ENCODE peak calls at places on chromosomes 13 and 19, in eight cellular contexts. J, C, W, H, X, E, S and U are unnamed samples.

GRCh38 chr13:37026778-37027177 is 26.2 kb downstream of the EXOSC8 start:
- DNase-seq in S (no peak), W (no peak), J (no peak), C (no peak), X (no peak), H (no peak), E (no peak), U (no peak)

GRCh38 chr13:27643334-27644158 is 21.9 kb downstream of the POLR1D start:
- DNase-seq in C (no peak), J (no peak), S (no peak), W (no peak), H (no peak), X (no peak), E (no peak), U (no peak)

GRCh38 chr19:54388001-54388802 is 23.5 kb upstream of the LAIR1 start:
- DNase-seq in X (no peak), S (no peak), E (peak), W (peak), C (no peak), J (no peak), H (no peak), U (peak)

GRCh38 chr19:1361601-1362384 is 21.9 kb upstream of the NDUFS7 start:
- DNase-seq in X (no peak), E (no peak), S (no peak), H (no peak), W (no peak), J (no peak), C (no peak), U (no peak)

GRCh38 chr13:105127732-105128131 is 1407.7 kb downstream of the EFNB2 start:
- DNase-seq in E (no peak), W (no peak), S (no peak), X (no peak), J (no peak), H (no peak), C (no peak), U (no peak)

GRCh38 chr19:28940751-28941500 is 272.0 kb downstream of the UQCRFS1 start:
- DNase-seq in S (no peak), J (no peak), H (no peak), W (no peak), C (no peak), X (no peak), E (no peak), U (no peak)

GRCh38 chr13:40181203-40181845 is 485.1 kb downstream of the FOXO1 start:
- DNase-seq in C (no peak), W (no peak), H (no peak), X (peak), E (no peak), J (no peak), S (no peak), U (peak)

GRCh38 chr19:1608414-1609391 is 3.4 kb upstream of the UQCR11 start:
- DNase-seq in H (no peak), J (no peak), S (no peak), X (no peak), E (no peak), C (no peak), W (no peak), U (no peak)

DNA sequence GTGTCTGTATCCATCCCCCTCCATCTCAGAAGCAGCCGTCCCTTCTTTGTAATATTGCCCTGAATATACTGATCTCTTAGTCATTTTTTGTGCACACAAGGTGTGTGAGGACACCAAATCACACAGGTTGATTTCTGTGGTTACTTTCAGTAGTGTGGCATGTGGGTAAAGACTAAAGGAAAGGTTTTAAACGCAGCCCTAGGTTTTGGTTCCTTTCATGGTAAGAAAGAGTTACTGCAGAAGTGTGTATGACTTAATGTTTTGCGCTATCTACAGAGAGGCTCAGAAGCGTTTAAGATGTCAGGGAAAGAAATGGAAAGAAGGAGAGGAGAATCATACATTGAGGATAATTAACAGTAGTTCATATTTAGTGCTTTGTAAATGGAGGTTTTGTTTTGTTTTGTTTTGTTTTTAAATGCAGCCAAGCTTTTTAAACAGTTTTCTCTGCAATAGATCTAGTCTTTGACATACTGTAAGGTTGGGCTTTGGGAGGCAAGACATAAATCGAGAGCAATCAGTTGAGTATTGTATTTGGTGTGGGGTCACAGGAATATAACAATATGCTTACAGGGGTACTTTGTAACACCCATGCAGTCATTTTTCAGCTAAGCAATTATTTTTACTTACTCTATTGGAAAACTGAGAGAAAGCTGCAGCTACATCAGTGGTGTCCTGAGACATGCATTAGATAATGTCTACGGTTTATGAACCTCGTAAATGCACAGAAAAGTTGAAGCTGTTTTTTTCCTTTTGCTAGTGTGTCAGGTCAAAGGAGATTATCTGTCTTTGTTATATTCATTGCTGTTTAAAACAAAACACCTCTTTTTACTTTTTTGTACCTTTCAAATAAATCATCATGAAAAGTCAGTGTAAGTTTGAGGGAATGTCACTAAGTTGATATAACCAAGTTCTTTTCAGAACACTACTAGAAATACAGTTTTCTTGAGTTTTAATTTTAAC is 1.9 kb downstream of the NBEA start:
- DNase-seq in E (no peak), C (no peak), W (no peak), X (no peak), J (no peak), H (no peak), S (no peak), U (no peak)
- H3K4me3 ChIP-seq in E (peak), C (no peak), W (peak), X (peak), J (peak), H (peak), S (peak), U (no peak)

GRCh38 chr13:50124536-50125305 is 109.5 kb downstream of the KCNRG start:
- DNase-seq in C (peak), E (peak), X (peak), W (peak), H (peak), S (peak), J (peak), U (peak)

GRCh38 chr13:50125306-50125555 is 110.0 kb downstream of the KCNRG start:
- DNase-seq in H (no peak), S (no peak), C (no peak), J (no peak), E (no peak), W (no peak), X (no peak), U (no peak)

GRCh38 chr13:50123002-50123401 is 107.8 kb downstream of the KCNRG start:
- DNase-seq in W (no peak), E (no peak), C (no peak), H (no peak), X (no peak), J (no peak), S (no peak), U (no peak)

GRCh38 chr13:50123515-50123861 is 108.2 kb downstream of the KCNRG start:
- DNase-seq in J (no peak), S (no peak), E (no peak), C (no peak), X (no peak), H (no peak), W (no peak), U (no peak)

DNA sequence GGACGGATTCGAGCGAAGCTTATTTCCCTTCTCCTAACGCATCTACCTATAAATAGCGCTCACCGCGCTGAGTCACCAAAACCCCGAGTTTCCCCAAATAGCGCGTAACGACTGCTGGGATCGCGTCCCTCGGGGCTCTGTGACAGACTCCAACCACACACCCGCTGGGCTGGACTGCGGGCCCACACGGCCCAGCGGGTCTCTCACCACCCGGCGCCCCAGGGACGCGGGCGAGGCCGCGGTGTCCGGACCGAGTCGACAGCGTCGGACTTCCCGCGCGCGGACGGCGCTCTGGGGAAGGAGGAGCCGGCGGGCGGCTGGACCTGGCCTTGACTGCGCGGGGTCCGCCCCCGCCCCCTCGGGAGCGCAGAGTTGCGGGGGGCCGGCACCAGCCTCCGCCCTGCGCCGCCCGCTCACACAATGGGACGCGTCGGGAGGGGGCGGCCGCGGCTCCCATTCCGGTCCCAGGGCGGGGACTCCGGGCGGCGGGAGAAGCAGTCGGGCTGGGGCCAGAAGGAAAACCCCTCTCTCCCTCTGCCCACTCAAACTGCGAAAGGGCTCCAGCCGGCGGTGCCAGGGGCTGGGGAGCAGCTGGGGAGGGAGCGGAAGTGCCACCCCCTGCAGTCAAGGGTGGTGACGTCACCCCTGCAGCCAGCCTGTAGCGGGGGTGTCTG is 108.8 kb downstream of the KCNRG start:
- DNase-seq in H (peak), S (peak), W (peak), X (peak), C (peak), E (peak), J (peak), U (peak)
- TF ChIP-seq POLR2A in H (peak), S (peak), W (peak), X (peak), C (peak), E (no peak), J (peak), U (peak)

GRCh38 chr19:14516048-14516534 is 2.1 kb downstream of the DNAJB1 start:
- DNase-seq in W (peak), C (no peak), X (no peak), J (peak), H (no peak), E (no peak), S (no peak), U (no peak)
- H3K4me3 ChIP-seq in W (peak), C (no peak), X (peak), J (peak), H (peak), E (peak), S (peak), U (peak)

GRCh38 chr19:50419580-50420035 is 870 bp downstream of the SPIB start:
- DNase-seq in E (no peak), H (no peak), X (no peak), W (no peak), J (no peak), C (no peak), S (no peak), U (peak)
- TF ChIP-seq POLR2A in E (no peak), H (no peak), X (no peak), W (no peak), J (no peak), C (no peak), S (no peak), U (no peak)

GRCh38 chr19:34366670-34367423 is 1.9 kb downstream of the GPI start:
- DNase-seq in J (no peak), X (no peak), E (peak), S (no peak), W (no peak), H (no peak), C (no peak), U (peak)
- H3K4me3 ChIP-seq in J (no peak), X (peak), E (peak), S (peak), W (peak), H (peak), C (no peak), U (peak)

DNA sequence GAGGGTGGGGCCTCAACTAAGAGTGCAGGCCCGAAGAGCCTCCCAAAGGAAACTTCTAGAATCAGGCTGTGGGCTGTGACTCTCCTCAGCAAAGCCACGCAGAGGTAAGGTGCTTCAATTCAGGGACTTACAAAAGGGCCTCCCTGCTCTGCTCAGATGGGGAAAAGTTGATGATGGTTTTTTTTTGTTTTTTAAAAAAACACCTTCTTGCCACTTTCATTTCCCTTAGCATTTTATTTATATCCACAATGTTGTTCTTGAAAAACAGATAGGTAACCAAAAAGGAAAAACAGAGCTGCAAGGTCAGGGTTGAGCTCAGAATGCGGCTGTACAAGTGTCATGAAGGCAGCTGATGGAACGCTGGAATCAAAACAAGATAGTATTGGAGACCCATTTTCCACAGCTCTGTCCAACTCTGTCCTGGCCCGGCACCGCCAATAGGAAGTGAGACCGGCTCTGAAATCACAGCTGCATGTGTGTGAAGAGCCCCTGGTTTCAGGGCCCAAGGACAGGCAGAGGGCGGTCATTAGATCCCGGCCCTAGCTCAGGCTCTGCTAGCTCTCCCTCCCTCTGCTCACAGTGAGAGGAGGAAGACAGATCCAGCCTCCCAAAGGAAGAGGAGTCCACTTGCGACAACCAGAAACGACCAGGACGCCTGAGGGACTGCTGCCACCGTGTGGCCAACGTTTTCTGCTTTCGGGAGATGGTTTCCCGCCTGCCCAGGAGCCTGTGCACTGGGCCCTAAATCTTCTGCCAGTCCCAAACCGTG is 58.3 kb downstream of the KLF2 start:
- DNase-seq in C (peak), J (peak), X (peak), H (peak), S (peak), E (peak), W (peak), U (peak)
- TF ChIP-seq POLR2A in C (no peak), J (no peak), X (no peak), H (no peak), S (no peak), E (no peak), W (no peak), U (no peak)

DNA sequence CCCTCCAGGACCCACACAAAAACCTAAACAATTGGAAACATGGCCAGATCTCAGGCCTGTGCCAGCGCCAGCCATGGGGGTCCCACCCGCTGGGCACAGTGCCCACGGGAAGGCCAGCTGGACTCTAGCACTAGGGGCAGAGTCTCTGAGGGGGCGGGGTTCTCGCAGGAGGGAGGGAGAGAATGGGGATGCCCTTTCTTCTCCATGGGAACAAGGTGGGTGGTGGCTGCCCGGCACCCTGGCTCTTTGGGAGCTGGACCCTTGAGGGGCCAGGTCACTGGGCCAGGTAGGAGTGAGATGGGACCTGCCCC is 8.4 kb downstream of the LYL1 start:
- DNase-seq in S (no peak), H (no peak), W (no peak), J (no peak), X (no peak), E (no peak), C (no peak), U (no peak)
- H3K4me3 ChIP-seq in S (no peak), H (no peak), W (no peak), J (no peak), X (no peak), E (no peak), C (no peak), U (no peak)

GRCh38 chr19:10815969-10816635 is 19.9 kb downstream of the TMED1 start:
- DNase-seq in E (peak), W (no peak), X (no peak), C (no peak), S (no peak), J (no peak), H (no peak), U (no peak)
- TF ChIP-seq POLR2A in E (no peak), W (no peak), X (no peak), C (no peak), S (no peak), J (no peak), H (no peak), U (no peak)

DNA sequence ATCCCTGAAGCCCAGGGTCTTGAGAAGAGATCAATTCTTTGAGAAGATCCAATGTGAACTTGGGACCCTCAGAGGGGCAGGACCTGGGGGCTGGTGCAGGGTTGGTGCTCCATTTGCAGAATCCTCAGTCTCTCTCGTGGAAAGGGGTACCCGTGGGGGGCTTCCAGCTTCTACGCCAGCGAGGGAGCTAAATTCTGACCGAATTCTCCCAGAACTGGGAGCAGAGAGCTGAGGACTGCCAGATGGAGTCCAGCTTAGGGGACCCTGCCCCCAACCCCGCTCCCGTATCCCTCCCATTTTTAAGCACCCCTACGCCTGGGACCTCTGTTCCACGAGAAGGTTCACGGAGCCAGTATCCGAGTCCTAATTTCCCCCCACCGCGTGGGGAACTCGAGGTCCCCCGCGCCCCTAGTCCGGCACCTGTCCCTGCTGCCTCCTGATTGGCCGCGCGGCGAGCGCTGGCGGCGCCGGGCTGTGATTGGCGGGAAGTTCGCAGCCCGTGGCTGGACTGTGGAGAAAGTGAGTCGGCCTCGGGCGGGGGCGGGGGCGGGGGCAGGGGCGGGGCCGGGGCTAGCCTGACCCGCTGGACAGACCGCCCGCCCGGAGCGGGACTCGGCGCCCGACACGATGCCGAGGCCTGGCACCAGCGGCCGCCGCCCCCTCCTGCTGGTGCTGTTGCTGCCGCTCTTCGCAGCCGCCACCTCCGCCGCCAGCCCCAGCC is 4.4 kb upstream of the LTBP4 start:
- DNase-seq in W (peak), S (no peak), J (no peak), E (peak), H (peak), X (peak), C (peak), U (no peak)
- H3K4me3 ChIP-seq in W (peak), S (peak), J (peak), E (no peak), H (peak), X (peak), C (no peak), U (no peak)